ENCODE peak calls at places on chromosomes 7 and 10, in six cellular contexts. H is HepG2, R is A549, Y is GM12878, C is H1, N is HCT116. J is an unnamed sample.
A peak's percentile ranks its signal among the peaks of the same experiment; 100 is the strongest.

GRCh38 chr10:113525713-113526112 is 27.1 kb upstream of the HABP2 start:
- DNase-seq in H (no peak), R (no peak), Y (no peak), C (no peak), N (no peak), J (no peak)

GRCh38 chr10:97821308-97822038 is 28.2 kb upstream of the GOLGA7B start:
- DNase-seq in H (no peak), R (no peak), Y (no peak), C (no peak), N (no peak), J (no peak)

GRCh38 chr10:88664142-88664541 is at the start of gene LIPF:
- DNase-seq in H (no peak), R (no peak), Y (no peak), C (no peak), N (no peak), J (no peak)

GRCh38 chr10:26214538-26215461 is 1.8 kb upstream of the GAD2 start:
- DNase-seq in H (no peak), R (no peak), Y (no peak), C (no peak), N (no peak), J (no peak)

GRCh38 chr7:82433507-82433906 is 10.1 kb downstream of the CACNA2D1 start:
- DNase-seq in H (no peak), R (no peak), Y (no peak), C (no peak), N (no peak), J (no peak)

GRCh38 chr10:109911903-109912302 is 11.4 kb downstream of the XPNPEP1 start:
- DNase-seq in H (no peak), R (no peak), Y (no peak), C (no peak), N (no peak), J (no peak)

GRCh38 chr10:128326851-128327250 is 200.6 kb upstream of the MKI67 start:
- DNase-seq in H (no peak), R (no peak), Y (no peak), C (no peak), N (no peak), J (no peak)

GRCh38 chr10:122462533-122463465 is 1.4 kb downstream of the HTRA1 start:
- DNase-seq in H (no peak), R (no peak), Y (no peak), C (no peak), N (no peak), J (peak; percentile 51)

GRCh38 chr7:2451171-2452073 is 24.8 kb downstream of the GRIFIN start:
- DNase-seq in H (peak; percentile 70), R (peak; percentile 83), Y (no peak), C (peak; percentile 59), N (peak; percentile 61), J (peak; percentile 50)

GRCh38 chr7:120070201-120070600 is 202.8 kb upstream of the KCND2 start:
- DNase-seq in H (no peak), R (no peak), Y (peak; percentile 17), C (no peak), N (no peak), J (no peak)

GRCh38 chr7:91142743-91143142 is 121.5 kb upstream of the FZD1 start:
- DNase-seq in H (no peak), R (no peak), Y (no peak), C (no peak), N (no peak), J (no peak)

GRCh38 chr7:231030-231857 is 38.9 kb downstream of the FAM20C start:
- DNase-seq in H (no peak), R (no peak), Y (no peak), C (no peak), N (no peak), J (no peak)

GRCh38 chr7:95527033-95527775 is 41.5 kb downstream of the ASB4 start:
- DNase-seq in H (peak; percentile 58), R (peak; percentile 75), Y (no peak), C (no peak), N (peak; percentile 50), J (peak; percentile 44)

GRCh38 chr7:5284304-5285281 is 1.9 kb downstream of the SLC29A4 start:
- DNase-seq in H (peak; percentile 87), R (peak; percentile 84), Y (peak; percentile 4), C (peak; percentile 49), N (peak; percentile 54), J (no peak)

GRCh38 chr10:43217563-43218205 is 49.2 kb downstream of the RASGEF1A start:
- DNase-seq in H (no peak), R (no peak), Y (no peak), C (no peak), N (no peak), J (no peak)

GRCh38 chr10:125871341-125871740 is 9.8 kb downstream of the DHX32 start:
- DNase-seq in H (no peak), R (no peak), Y (no peak), C (no peak), N (no peak), J (peak; percentile 81)
- TF ChIP-seq RAD21 in H (no peak), R (no peak), Y (no peak), C (no peak), N (no peak), J (no peak)

GRCh38 chr10:95278061-95278988 is 12.5 kb downstream of the PDLIM1 start:
- DNase-seq in H (peak; percentile 92), R (peak; percentile 74), Y (no peak), C (no peak), N (no peak), J (peak; percentile 73)
- TF ChIP-seq RAD21 in H (peak; percentile 10), R (no peak), Y (no peak), C (no peak), N (no peak), J (no peak)

DNA sequence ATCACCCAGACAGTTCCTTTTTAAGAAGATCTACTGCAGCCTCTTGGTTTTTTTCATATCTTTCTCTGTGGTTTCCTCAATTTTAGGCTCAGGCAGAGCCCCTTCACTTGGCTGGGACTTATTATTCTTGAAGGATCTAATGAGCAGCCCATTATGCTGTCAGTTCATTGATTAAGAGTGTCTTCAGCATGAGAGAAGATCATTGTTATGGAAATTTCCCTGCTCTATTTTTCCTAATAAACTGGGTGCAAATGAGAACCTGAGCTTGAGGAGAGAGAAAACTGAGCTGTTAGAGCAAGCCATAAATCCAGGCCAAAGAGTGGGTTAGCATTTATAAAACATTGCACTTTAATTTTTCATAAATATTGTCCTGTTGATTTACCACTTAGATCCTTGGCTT is 146.5 kb downstream of the SEC23IP start:
- DNase-seq in H (no peak), R (no peak), Y (no peak), C (no peak), N (no peak), J (no peak)
- TF ChIP-seq RAD21 in H (no peak), R (no peak), Y (no peak), C (no peak), N (no peak), J (no peak)

GRCh38 chr7:101488826-101489572 is 126.3 kb downstream of the COL26A1 start:
- DNase-seq in H (no peak), R (peak; percentile 80), Y (no peak), C (no peak), N (no peak), J (no peak)
- TF ChIP-seq RAD21 in H (no peak), R (no peak), Y (no peak), C (no peak), N (no peak), J (no peak)